ENCODE peak calls at places on chromosomes 1 and 21, in four cellular contexts. Y is HepG2, A is K562, M is GM12878. F is an unnamed sample.

GRCh38 chr1:25111706-25112105 is 120.6 kb downstream of the SYF2 start:
- DNase-seq in Y (no peak), A (no peak), M (no peak), F (no peak)

GRCh38 chr21:34333150-34333739 is 30.6 kb upstream of the KCNE2 start:
- DNase-seq in Y (no peak), A (no peak), M (no peak), F (no peak)

GRCh38 chr1:1069061-1069710 is 4.9 kb downstream of the RNF223 start:
- DNase-seq in Y (peak), A (peak), M (peak), F (peak)

GRCh38 chr1:38084700-38085099 is 38.1 kb upstream of the POU3F1 start:
- DNase-seq in Y (no peak), A (no peak), M (no peak), F (no peak)

GRCh38 chr1:44237721-44238457 is 24.6 kb downstream of the DMAP1 start:
- DNase-seq in Y (no peak), A (peak), M (no peak), F (peak)

GRCh38 chr1:22237433-22238093 is 94.7 kb upstream of the WNT4 start:
- DNase-seq in Y (no peak), A (no peak), M (no peak), F (no peak)

GRCh38 chr1:218377143-218377660 is 32.1 kb downstream of the TGFB2 start:
- DNase-seq in Y (peak), A (peak), M (no peak), F (no peak)

GRCh38 chr1:183655562-183656075 is 2.5 kb upstream of the APOBEC4 start:
- DNase-seq in Y (peak), A (peak), M (peak), F (peak)

GRCh38 chr1:196535727-196536126 is 72.5 kb downstream of the KCNT2 start:
- DNase-seq in Y (no peak), A (no peak), M (no peak), F (no peak)

GRCh38 chr1:66981679-66982078 is 56.9 kb downstream of the MIER1 start:
- DNase-seq in Y (no peak), A (no peak), M (no peak), F (no peak)

GRCh38 chr1:2815551-2815950 is 14.1 kb upstream of the TTC34 start:
- DNase-seq in Y (no peak), A (no peak), M (no peak), F (no peak)

GRCh38 chr1:203286161-203286984 is 18.9 kb upstream of the BTG2 start:
- DNase-seq in Y (no peak), A (no peak), M (no peak), F (no peak)

GRCh38 chr1:109771712-109772657 is 8.3 kb upstream of the EPS8L3 start:
- DNase-seq in Y (peak), A (no peak), M (no peak), F (no peak)

GRCh38 chr1:169588785-169589485 is 2.7 kb upstream of the F5 start:
- DNase-seq in Y (peak), A (no peak), M (no peak), F (no peak)

GRCh38 chr1:28417441-28418277 is 48.1 kb downstream of the PHACTR4 start:
- DNase-seq in Y (no peak), A (peak), M (no peak), F (peak)

GRCh38 chr1:15523104-15523921 is 702 bp downstream of the CASP9 start:
- DNase-seq in Y (no peak), A (no peak), M (no peak), F (no peak)

GRCh38 chr1:223175032-223175431 is 32.0 kb upstream of the TLR5 start:
- DNase-seq in Y (no peak), A (peak), M (no peak), F (no peak)

GRCh38 chr21:44764319-44765230 is 37.0 kb downstream of the UBE2G2 start:
- DNase-seq in Y (no peak), A (peak), M (no peak), F (peak)

GRCh38 chr21:20701235-20701634 is 297.0 kb upstream of the NCAM2 start:
- DNase-seq in Y (no peak), A (no peak), M (no peak), F (no peak)

GRCh38 chr1:64687725-64688285 is 57.1 kb upstream of the RAVER2 start:
- DNase-seq in Y (no peak), A (no peak), M (no peak), F (no peak)

GRCh38 chr1:181099152-181100014 is 10.9 kb downstream of the IER5 start:
- DNase-seq in Y (no peak), A (no peak), M (peak), F (no peak)

GRCh38 chr1:207787776-207788175 is 35.9 kb downstream of the CD46 start:
- DNase-seq in Y (no peak), A (no peak), M (no peak), F (no peak)

GRCh38 chr1:60850084-60850483 is 232.3 kb upstream of the NFIA start:
- DNase-seq in Y (no peak), A (no peak), M (no peak), F (no peak)

GRCh38 chr1:22600071-22600816 is 36.2 kb upstream of the C1QA start:
- DNase-seq in Y (no peak), A (peak), M (no peak), F (no peak)

GRCh38 chr1:107196973-107197562 is 56.2 kb downstream of the NTNG1 start:
- DNase-seq in Y (peak), A (peak), M (peak), F (no peak)

GRCh38 chr1:31181515-31182343 is 58.0 kb downstream of the NKAIN1 start:
- DNase-seq in Y (peak), A (peak), M (no peak), F (peak)

GRCh38 chr1:93552751-93553455 is 105.0 kb downstream of the FNBP1L start:
- DNase-seq in Y (peak), A (peak), M (no peak), F (peak)

GRCh38 chr21:45464309-45464708 is 59.3 kb downstream of the COL18A1 start:
- DNase-seq in Y (no peak), A (no peak), M (no peak), F (no peak)

GRCh38 chr1:232059726-232060360 is 433.3 kb downstream of the DISC1 start:
- DNase-seq in Y (no peak), A (no peak), M (no peak), F (no peak)

GRCh38 chr21:46114963-46115362 is 17.1 kb downstream of the COL6A2 start:
- DNase-seq in Y (no peak), A (no peak), M (no peak), F (peak)

GRCh38 chr21:42614811-42615342 is 38.5 kb upstream of the PDE9A start:
- DNase-seq in Y (peak), A (no peak), M (no peak), F (peak)

GRCh38 chr1:27979151-27979858 is 19.5 kb downstream of the XKR8 start:
- DNase-seq in Y (no peak), A (peak), M (peak), F (no peak)

GRCh38 chr1:184576822-184577790 is 177.6 kb downstream of the EDEM3 start:
- DNase-seq in Y (no peak), A (no peak), M (no peak), F (no peak)

GRCh38 chr21:14683021-14683420 is 136.9 kb upstream of the SAMSN1 start:
- DNase-seq in Y (no peak), A (no peak), M (no peak), F (no peak)

GRCh38 chr1:86018311-86018923 is 138.2 kb downstream of the COL24A1 start:
- DNase-seq in Y (peak), A (peak), M (no peak), F (peak)

GRCh38 chr21:33078907-33079582 is 9.1 kb downstream of the OLIG1 start:
- DNase-seq in Y (peak), A (peak), M (peak), F (no peak)

GRCh38 chr1:245056913-245057312 is 97.9 kb upstream of the KIF26B start:
- DNase-seq in Y (no peak), A (no peak), M (no peak), F (no peak)

DNA sequence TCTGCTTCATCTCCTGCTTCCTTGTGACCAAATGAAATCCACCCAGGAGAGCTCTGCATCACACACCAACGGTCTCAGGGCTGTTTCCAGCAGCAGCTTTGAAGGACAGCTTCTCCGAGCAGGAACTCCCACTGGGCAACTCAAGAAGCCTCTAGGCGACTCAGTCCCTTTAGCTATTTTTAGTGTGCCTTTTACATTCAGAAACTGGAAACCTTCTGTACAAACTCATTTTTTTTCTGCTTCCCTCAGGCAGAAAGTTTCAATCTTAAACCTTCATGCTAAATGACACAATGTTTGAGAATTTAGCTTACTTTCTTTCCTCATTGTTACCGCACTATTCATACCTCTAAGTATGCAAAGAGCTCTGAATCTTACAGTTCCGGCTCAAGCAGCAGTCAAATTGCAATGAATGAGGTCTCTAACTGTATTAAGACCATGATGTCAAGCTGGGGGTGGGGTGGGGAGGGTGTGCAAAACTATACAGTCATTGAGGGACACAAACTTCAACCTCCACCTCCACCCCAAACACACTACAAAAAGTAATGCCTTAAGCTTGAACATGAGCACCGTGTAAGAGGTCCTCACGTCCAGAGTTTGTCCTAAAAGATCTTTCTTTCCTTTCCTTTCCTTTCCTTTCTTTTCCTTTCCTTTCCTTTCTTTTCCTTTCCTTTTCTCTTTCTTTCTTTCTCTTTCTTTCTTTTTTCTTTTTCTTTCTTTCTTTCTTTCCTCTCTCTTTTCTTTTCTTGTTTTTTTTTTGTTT is 16.4 kb upstream of the TARBP1 start:
- DNase-seq in Y (no peak), A (no peak), M (peak), F (no peak)
- TF ChIP-seq NFIC in Y (no peak), A (no peak), M (peak), F (peak)

GRCh38 chr1:150696151-150696550 is 803 bp downstream of the GOLPH3L start:
- DNase-seq in Y (no peak), A (no peak), M (no peak), F (no peak)
- TF ChIP-seq ZBTB33 in Y (no peak), A (no peak), M (no peak), F (no peak)

GRCh38 chr1:161388639-161389038 is 21.0 kb upstream of the CFAP126 start:
- DNase-seq in Y (no peak), A (no peak), M (no peak), F (no peak)
- TF ChIP-seq CTCF in Y (no peak), A (no peak), M (no peak), F (no peak)

DNA sequence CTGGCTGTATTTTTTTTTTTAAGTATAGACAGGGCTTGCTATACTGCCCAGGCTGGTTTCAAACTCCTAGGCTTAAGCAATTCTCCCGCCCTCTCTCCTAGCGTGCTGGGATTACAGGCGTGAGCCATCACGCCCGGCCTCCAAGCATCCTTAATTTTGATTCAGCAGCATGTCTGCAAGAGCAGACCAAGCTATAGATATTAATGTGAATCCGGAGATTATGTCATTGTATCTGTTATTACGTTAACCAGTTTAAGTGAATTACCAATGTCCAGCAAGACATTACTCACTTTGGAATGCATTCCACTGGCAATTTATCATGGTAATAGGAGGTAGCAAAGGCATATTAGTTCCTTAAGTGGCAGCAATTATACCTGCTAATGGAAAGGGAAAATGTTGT is 179.7 kb downstream of the CHRM3 start:
- DNase-seq in Y (no peak), A (no peak), M (no peak), F (peak)
- TF ChIP-seq NFIC in Y (no peak), A (no peak), M (no peak), F (no peak)